ENCODE peak calls at places on chromosomes 6 and 20, in five cellular contexts. N, Y, E, Z and B are unnamed samples.

GRCh38 chr6:86859513-86859912 is 77.8 kb upstream of the HTR1E start:
- DNase-seq in N (no peak), Y (no peak), E (no peak), Z (no peak), B (no peak)

GRCh38 chr20:5222919-5223634 is 93.7 kb downstream of the PROKR2 start:
- DNase-seq in N (peak; percentile 70), Y (peak; percentile 37), E (peak; percentile 66), Z (no peak), B (no peak)

GRCh38 chr6:56101141-56101553 is 146.2 kb downstream of the COL21A1 start:
- DNase-seq in N (no peak), Y (peak; percentile 92), E (peak; percentile 98), Z (no peak), B (no peak)

GRCh38 chr6:149210376-149210775 is 107.1 kb upstream of the TAB2 start:
- DNase-seq in N (peak; percentile 75), Y (peak; percentile 75), E (peak; percentile 69), Z (peak; percentile 16), B (no peak)

GRCh38 chr20:22268675-22269074 is 315.7 kb downstream of the FOXA2 start:
- DNase-seq in N (no peak), Y (no peak), E (no peak), Z (no peak), B (no peak)

GRCh38 chr6:23027281-23027680 is 457.9 kb downstream of the HDGFL1 start:
- DNase-seq in N (no peak), Y (no peak), E (no peak), Z (no peak), B (no peak)

GRCh38 chr20:63735859-63736718 is at the start of gene LIME1:
- DNase-seq in N (peak; percentile 96), Y (no peak), E (no peak), Z (peak; percentile 74), B (peak; percentile 68)

GRCh38 chr6:30769853-30770160 is 25.5 kb upstream of the IER3 start:
- DNase-seq in N (no peak), Y (no peak), E (no peak), Z (no peak), B (no peak)

GRCh38 chr6:93294879-93295278 is 124.5 kb downstream of the EPHA7 start:
- DNase-seq in N (no peak), Y (no peak), E (no peak), Z (no peak), B (no peak)

GRCh38 chr6:45626087-45626891 is 248.6 kb upstream of the SUPT3H start:
- DNase-seq in N (no peak), Y (peak; percentile 70), E (peak; percentile 78), Z (no peak), B (no peak)

GRCh38 chr6:25927721-25928359 is 2.7 kb downstream of the SLC17A2 start:
- DNase-seq in N (no peak), Y (no peak), E (peak; percentile 92), Z (no peak), B (no peak)

GRCh38 chr6:147874322-147874721 is 365.8 kb downstream of the SAMD5 start:
- DNase-seq in N (no peak), Y (no peak), E (no peak), Z (no peak), B (no peak)

GRCh38 chr20:46592580-46593362 is 42.3 kb upstream of the OCSTAMP start:
- DNase-seq in N (peak; percentile 22), Y (no peak), E (no peak), Z (no peak), B (no peak)

GRCh38 chr20:5180933-5181332 is 54.1 kb downstream of the CDS2 start:
- DNase-seq in N (no peak), Y (no peak), E (peak; percentile 9), Z (no peak), B (no peak)

GRCh38 chr6:139847322-139847797 is 472.9 kb upstream of the CITED2 start:
- DNase-seq in N (no peak), Y (no peak), E (no peak), Z (no peak), B (no peak)

GRCh38 chr20:56289652-56290051 is 41.1 kb downstream of the MC3R start:
- DNase-seq in N (no peak), Y (no peak), E (no peak), Z (no peak), B (no peak)
- H3K9me3 ChIP-seq in N (no peaks in the 10 kb centered on the region), Y (no peaks in the 10 kb centered on the region), E (no peaks in the 10 kb centered on the region), Z (no peaks in the 10 kb centered on the region), B (no peaks in the 10 kb centered on the region)

GRCh38 chr20:16555754-16556153 is 17.5 kb downstream of the KIF16B start:
- DNase-seq in N (no peak), Y (no peak), E (peak; percentile 23), Z (no peak), B (no peak)
- H3K9me3 ChIP-seq in N (no peaks in the 10 kb centered on the region), Y (no peaks in the 10 kb centered on the region), E (no peaks in the 10 kb centered on the region), Z (no peaks in the 10 kb centered on the region), B (no peaks in the 10 kb centered on the region)

GRCh38 chr20:59682603-59683002 is 78.3 kb downstream of the PHACTR3 start:
- DNase-seq in N (no peak), Y (no peak), E (no peak), Z (no peak), B (no peak)
- H3K9me3 ChIP-seq in N (no peaks in the 10 kb centered on the region), Y (no peaks in the 10 kb centered on the region), E (no peaks in the 10 kb centered on the region), Z (no peaks in the 10 kb centered on the region), B (no peaks in the 10 kb centered on the region)

DNA sequence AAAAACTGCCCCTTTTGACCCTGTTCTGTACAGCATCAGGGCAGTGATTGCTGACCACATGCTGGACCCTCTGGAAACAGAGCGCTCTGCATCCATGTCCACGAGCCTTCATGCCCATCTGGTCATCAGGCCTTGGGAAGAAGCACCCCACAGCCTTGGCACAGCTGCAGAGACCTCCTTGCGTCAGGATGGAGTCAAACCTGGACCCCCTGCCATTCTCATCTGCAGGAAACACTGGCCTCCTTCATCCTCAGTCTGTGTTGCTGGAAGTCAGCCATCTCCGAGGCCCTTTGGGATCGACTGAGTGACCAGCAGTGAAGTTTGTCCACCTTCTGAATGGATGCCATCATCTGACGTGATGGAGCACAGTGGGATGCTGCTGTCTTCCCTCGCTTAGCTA is 2138.3 kb upstream of the DEFB115 start:
- DNase-seq in N (no peak), Y (no peak), E (no peak), Z (no peak), B (no peak)
- H3K9me3 ChIP-seq in N (peaks cover 8% of the 10 kb centered on the region), Y (no peaks in the 10 kb centered on the region), E (peaks cover 3% of the 10 kb centered on the region), Z (peaks cover 4% of the 10 kb centered on the region), B (no peaks in the 10 kb centered on the region)

GRCh38 chr6:169156108-169156821 is 97.4 kb downstream of the THBS2 start:
- DNase-seq in N (no peak), Y (no peak), E (peak; percentile 44), Z (no peak), B (no peak)
- H3K9me3 ChIP-seq in N (no peaks in the 10 kb centered on the region), Y (no peaks in the 10 kb centered on the region), E (no peaks in the 10 kb centered on the region), Z (no peaks in the 10 kb centered on the region), B (no peaks in the 10 kb centered on the region)

GRCh38 chr6:13474360-13474759 is 13.0 kb downstream of the GFOD1 start:
- DNase-seq in N (no peak), Y (no peak), E (no peak), Z (no peak), B (no peak)
- H3K9me3 ChIP-seq in N (no peaks in the 10 kb centered on the region), Y (no peaks in the 10 kb centered on the region), E (no peaks in the 10 kb centered on the region), Z (no peaks in the 10 kb centered on the region), B (no peaks in the 10 kb centered on the region)

GRCh38 chr6:167973092-167973880 is 24.2 kb upstream of the KIF25 start:
- DNase-seq in N (no peak), Y (no peak), E (no peak), Z (no peak), B (no peak)
- H3K9me3 ChIP-seq in N (no peaks in the 10 kb centered on the region), Y (no peaks in the 10 kb centered on the region), E (no peaks in the 10 kb centered on the region), Z (no peaks in the 10 kb centered on the region), B (no peaks in the 10 kb centered on the region)